ENCODE peak calls at places on chromosomes 5 and 9, in four cellular contexts. K is colonic mucosa, O is fibroblast of lung, D is mammary epithelial cell. Y is an unnamed sample.
A peak's percentile ranks its signal among the peaks of the same experiment; 100 is the strongest.

GRCh38 chr5:144403058-144403457 is 232.4 kb downstream of the KCTD16 start:
- DNase-seq in O (no peak), D (no peak), K (no peak), Y (no peak)

GRCh38 chr5:148769941-148770340 is 56.5 kb upstream of the ADRB2 start:
- DNase-seq in K (no peak), O (no peak), D (peak; percentile 30), Y (no peak)

GRCh38 chr5:167051369-167051768 is 1240.1 kb upstream of the WWC1 start:
- DNase-seq in D (no peak), K (no peak), O (no peak), Y (no peak)

GRCh38 chr5:167763772-167764171 is 527.7 kb upstream of the WWC1 start:
- DNase-seq in O (no peak), D (peak; percentile 85), K (no peak), Y (no peak)

GRCh38 chr9:254516-254915 is 39.9 kb downstream of the DOCK8 start:
- DNase-seq in D (no peak), O (no peak), K (no peak), Y (no peak)

GRCh38 chr9:90326219-90326618 is 316.4 kb downstream of the DIRAS2 start:
- DNase-seq in O (peak; percentile 61), K (no peak), D (no peak), Y (no peak)

GRCh38 chr5:156219483-156219882 is 107.5 kb upstream of the SGCD start:
- DNase-seq in O (no peak), D (no peak), K (no peak), Y (no peak)

GRCh38 chr5:78765756-78766411 is 117.3 kb upstream of the LHFPL2 start:
- DNase-seq in D (no peak), K (no peak), O (no peak), Y (no peak)

GRCh38 chr5:40615586-40616193 is 64.0 kb upstream of the PTGER4 start:
- DNase-seq in O (no peak), D (peak; percentile 72), K (no peak), Y (no peak)

GRCh38 chr9:99690573-99690972 is 131.1 kb upstream of the NR4A3 start:
- DNase-seq in O (no peak), K (no peak), D (no peak), Y (no peak)

GRCh38 chr5:15937708-15938107 is 241.9 kb downstream of the MARCHF11 start:
- DNase-seq in O (no peak), K (no peak), D (no peak), Y (no peak)

GRCh38 chr5:146283344-146283761 is 55.3 kb upstream of the POU4F3 start:
- DNase-seq in D (peak; percentile 82), K (no peak), O (peak; percentile 89), Y (no peak)

GRCh38 chr5:132666310-132667123 is 7.3 kb upstream of the IL4 start:
- DNase-seq in D (no peak), K (no peak), O (no peak), Y (no peak)

GRCh38 chr9:22913026-22913425 is 466.4 kb downstream of the DMRTA1 start:
- DNase-seq in K (no peak), D (no peak), O (peak; percentile 2), Y (no peak)

GRCh38 chr5:8908055-8908683 is 637.7 kb downstream of the SEMA5A start:
- DNase-seq in O (no peak), D (peak; percentile 17), K (peak; percentile 41), Y (no peak)

GRCh38 chr5:72178910-72179815 is 71.9 kb downstream of the MAP1B start:
- DNase-seq in D (peak; percentile 82), K (peak; percentile 27), O (peak; percentile 91), Y (no peak)

GRCh38 chr5:174752121-174752520 is 27.7 kb downstream of the MSX2 start:
- DNase-seq in D (no peak), O (no peak), K (no peak), Y (no peak)

GRCh38 chr5:168578006-168578405 is 1.2 kb downstream of the PANK3 start:
- DNase-seq in D (peak; percentile 52), O (peak; percentile 34), K (no peak), Y (no peak)

GRCh38 chr9:13278368-13279246 is 885 bp downstream of the MPDZ start:
- DNase-seq in K (peak; percentile 20), D (peak; percentile 30), O (peak; percentile 67), Y (no peak)

GRCh38 chr9:33128570-33128969 is 38.6 kb downstream of the B4GALT1 start:
- DNase-seq in K (no peak), D (no peak), O (no peak), Y (no peak)

GRCh38 chr5:38059876-38060275 is 198.5 kb upstream of the EGFLAM start:
- DNase-seq in K (no peak), D (no peak), O (no peak), Y (no peak)

GRCh38 chr9:125629451-125629850 is 77.6 kb downstream of the MAPKAP1 start:
- DNase-seq in K (no peak), D (no peak), O (no peak), Y (no peak)

GRCh38 chr5:27315541-27316282 is 277.3 kb upstream of the CDH9 start:
- DNase-seq in K (no peak), D (peak; percentile 62), O (peak; percentile 82), Y (no peak)

GRCh38 chr5:181241393-181241975 is 2.2 kb downstream of the RACK1 start:
- DNase-seq in D (peak; percentile 82), O (peak; percentile 82), K (no peak), Y (no peak)

GRCh38 chr5:126868961-126869451 is 92.1 kb downstream of the LMNB1 start:
- DNase-seq in K (no peak), D (peak; percentile 3), O (no peak), Y (no peak)

GRCh38 chr5:1011741-1012315 is 3.2 kb downstream of the NKD2 start:
- DNase-seq in K (no peak), D (no peak), O (no peak), Y (no peak)

GRCh38 chr9:28050046-28050445 is 476.8 kb upstream of the C9orf72 start:
- DNase-seq in D (no peak), O (no peak), K (no peak), Y (no peak)

GRCh38 chr5:175746851-175747250 is 89.0 kb downstream of the HRH2 start:
- DNase-seq in K (no peak), D (peak; percentile 28), O (peak; percentile 3), Y (no peak)

GRCh38 chr9:79524266-79524665 is 47.5 kb upstream of the TLE4 start:
- DNase-seq in O (no peak), D (peak; percentile 34), K (no peak), Y (no peak)

GRCh38 chr5:52922384-52922783 is 66.8 kb upstream of the ITGA2 start:
- DNase-seq in K (no peak), O (peak; percentile 90), D (peak; percentile 96), Y (no peak)

GRCh38 chr5:115838885-115839518 is 2.4 kb downstream of the ATG12 start:
- DNase-seq in D (peak; percentile 48), K (no peak), O (peak; percentile 72), Y (no peak)
- H3K9ac ChIP-seq in D (no peak overlapping the region), K (no peak overlapping the region), O (no peak overlapping the region), Y (peak overlapping the region; percentile 39)

GRCh38 chr9:93664549-93665120 is 88.3 kb downstream of the PHF2 start:
- DNase-seq in O (no peak), K (no peak), D (no peak), Y (no peak)
- H3K9ac ChIP-seq in O (no peak overlapping the region), K (no peak overlapping the region), D (no peak overlapping the region), Y (no peak overlapping the region)

GRCh38 chr9:94879230-94879629 is 152.7 kb downstream of the AOPEP start:
- DNase-seq in K (no peak), O (no peak), D (no peak), Y (no peak)
- H3K9ac ChIP-seq in K (no peak overlapping the region), O (no peak overlapping the region), D (no peak overlapping the region), Y (no peak overlapping the region)

DNA sequence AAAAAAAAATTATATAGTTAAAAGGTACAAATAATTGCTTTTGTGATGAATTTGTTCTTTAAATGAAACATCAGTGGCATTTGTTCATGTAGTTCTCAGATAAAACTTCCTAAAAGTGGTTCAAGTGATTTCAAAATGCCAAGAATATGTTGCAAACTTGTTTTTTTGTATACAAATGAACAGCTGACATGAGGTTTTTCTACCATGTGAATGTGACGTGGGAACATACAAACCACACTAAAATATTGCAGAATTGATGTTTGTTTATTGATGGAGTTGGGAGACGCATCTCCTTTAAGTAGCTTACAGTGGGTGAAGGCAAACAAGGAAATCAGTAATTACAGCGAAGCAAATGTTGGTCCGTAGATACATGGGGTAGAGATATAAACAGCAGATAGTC is 17.0 kb downstream of the BASP1 start:
- DNase-seq in O (no peak), K (no peak), D (no peak), Y (no peak)
- H3K9ac ChIP-seq in O (no peak overlapping the region), K (no peak overlapping the region), D (no peak overlapping the region), Y (no peak overlapping the region)

DNA sequence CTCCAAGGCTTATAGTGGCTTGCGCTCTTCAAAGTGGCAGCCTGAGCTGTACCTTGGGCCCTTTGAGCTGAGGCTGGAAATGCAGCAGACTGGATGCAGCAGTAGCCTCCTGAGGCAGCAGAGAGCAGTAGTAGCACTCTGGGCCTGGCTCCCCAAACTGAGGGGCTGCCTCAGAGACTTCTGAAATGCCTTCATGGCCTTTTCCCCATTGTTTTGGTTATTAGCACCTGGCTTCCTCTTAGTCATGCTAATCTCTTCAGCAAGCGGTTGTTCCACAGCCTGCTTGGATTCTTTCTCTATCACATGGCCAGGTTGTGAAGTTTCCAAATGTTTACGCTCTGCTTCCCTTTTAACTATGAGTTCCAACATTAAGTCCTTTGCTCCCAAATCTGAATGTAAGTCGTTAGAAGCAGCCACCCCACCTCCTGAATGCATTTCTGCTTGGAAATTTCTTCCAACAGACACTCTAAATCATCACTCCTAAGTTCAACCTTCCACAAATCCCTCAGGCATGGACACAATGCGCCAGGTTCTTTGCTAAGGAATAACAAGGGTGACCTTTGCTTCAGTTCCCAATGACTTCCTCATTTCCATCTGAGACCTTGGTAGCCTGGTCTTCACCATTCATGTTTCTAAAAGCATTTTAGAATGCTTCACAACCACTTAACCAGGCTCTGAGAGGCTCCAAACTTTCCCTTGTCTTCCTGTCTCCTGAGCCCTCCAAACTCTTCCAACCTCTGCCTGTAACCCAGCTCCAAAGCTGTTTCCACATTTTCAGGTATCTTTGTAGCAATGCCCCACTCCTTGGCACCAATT is 145.8 kb downstream of the ZDHHC21 start:
- DNase-seq in K (no peak), D (no peak), O (no peak), Y (no peak)
- H3K9ac ChIP-seq in K (no peak overlapping the region), D (no peak overlapping the region), O (no peak overlapping the region), Y (no peak overlapping the region)

Y was measured in SK-N-MC.